ENCODE peak calls at places on chromosomes 3 and 15, in six cellular contexts. I is HepG2, F is GM12878, R is K562, S is SK-N-SH, D is H1. P is an unnamed sample.

GRCh38 chr3:119323401-119324107 is 29.4 kb downstream of the ARHGAP31 start:
- DNase-seq in I (no peak), F (no peak), R (no peak), S (no peak), D (no peak), P (no peak)

GRCh38 chr15:64780600-64781156 is 5.3 kb upstream of the RBPMS2 start:
- DNase-seq in I (no peak), F (no peak), R (no peak), S (no peak), D (no peak), P (no peak)

GRCh38 chr3:11581237-11582122 is 62.2 kb downstream of the VGLL4 start:
- DNase-seq in I (no peak), F (no peak), R (no peak), S (no peak), D (no peak), P (no peak)

GRCh38 chr3:102129774-102130608 is 280.7 kb downstream of the NFKBIZ start:
- DNase-seq in I (no peak), F (no peak), R (no peak), S (no peak), D (no peak), P (no peak)

GRCh38 chr3:11459147-11459837 is 184.4 kb downstream of the VGLL4 start:
- DNase-seq in I (no peak), F (no peak), R (no peak), S (no peak), D (no peak), P (no peak)

GRCh38 chr15:35545825-35546580 is at the start of gene DPH6:
- DNase-seq in I (peak), F (peak), R (peak), S (peak), D (no peak), P (peak)

GRCh38 chr3:170740726-170741591 is 129.0 kb downstream of the RPL22L1 start:
- DNase-seq in I (no peak), F (no peak), R (no peak), S (no peak), D (no peak), P (no peak)

GRCh38 chr3:77232557-77232956 is 192.7 kb downstream of the ROBO2 start:
- DNase-seq in I (no peak), F (no peak), R (no peak), S (no peak), D (no peak), P (no peak)

GRCh38 chr3:114899186-114899931 is 247.7 kb downstream of the ZBTB20 start:
- DNase-seq in I (peak), F (no peak), R (no peak), S (no peak), D (no peak), P (no peak)

GRCh38 chr15:65132841-65133549 is 613 bp downstream of the PDCD7 start:
- DNase-seq in I (peak), F (no peak), R (peak), S (peak), D (no peak), P (peak)

GRCh38 chr3:122183893-122184590 is 574 bp downstream of the CASR start:
- DNase-seq in I (no peak), F (no peak), R (no peak), S (peak), D (peak), P (no peak)

GRCh38 chr3:82133070-82133606 is 371.7 kb upstream of the GBE1 start:
- DNase-seq in I (peak), F (peak), R (peak), S (peak), D (peak), P (peak)

GRCh38 chr15:32120577-32121465 is 90.5 kb downstream of the CHRNA7 start:
- DNase-seq in I (no peak), F (no peak), R (no peak), S (no peak), D (no peak), P (no peak)

GRCh38 chr3:46900007-46900292 is 22.4 kb downstream of the PTH1R start:
- DNase-seq in I (no peak), F (no peak), R (no peak), S (peak), D (no peak), P (no peak)

GRCh38 chr3:175735866-175736265 is 876.7 kb downstream of the NAALADL2 start:
- DNase-seq in I (no peak), F (no peak), R (no peak), S (no peak), D (no peak), P (no peak)

GRCh38 chr3:73046195-73046594 is 15.3 kb upstream of the EBLN2 start:
- DNase-seq in I (peak), F (no peak), R (no peak), S (no peak), D (no peak), P (no peak)

GRCh38 chr3:99111235-99111634 is 209.7 kb upstream of the DCBLD2 start:
- DNase-seq in I (no peak), F (no peak), R (no peak), S (no peak), D (no peak), P (no peak)

GRCh38 chr3:12371525-12372140 is 82.8 kb downstream of the PPARG start:
- DNase-seq in I (no peak), F (no peak), R (no peak), S (peak), D (no peak), P (no peak)

GRCh38 chr3:100072328-100073048 is 41.8 kb downstream of the FILIP1L start:
- DNase-seq in I (no peak), F (no peak), R (no peak), S (no peak), D (no peak), P (peak)

GRCh38 chr3:183714622-183715021 is 17.0 kb downstream of the YEATS2 start:
- DNase-seq in I (no peak), F (no peak), R (no peak), S (no peak), D (no peak), P (no peak)

GRCh38 chr3:69144631-69145244 is 22.3 kb upstream of the LMOD3 start:
- DNase-seq in I (no peak), F (no peak), R (no peak), S (peak), D (peak), P (peak)

GRCh38 chr3:120765830-120766511 is 23.4 kb downstream of the GTF2E1 start:
- DNase-seq in I (peak), F (no peak), R (no peak), S (no peak), D (no peak), P (no peak)

GRCh38 chr3:34955684-34956083 is 683.6 kb upstream of the ARPP21 start:
- DNase-seq in I (no peak), F (no peak), R (no peak), S (no peak), D (no peak), P (no peak)

GRCh38 chr3:94269763-94270162 is 206.9 kb downstream of the NSUN3 start:
- DNase-seq in I (no peak), F (no peak), R (no peak), S (no peak), D (no peak), P (no peak)

GRCh38 chr3:61718565-61718964 is 157.2 kb downstream of the PTPRG start:
- DNase-seq in I (no peak), F (no peak), R (no peak), S (no peak), D (no peak), P (no peak)

GRCh38 chr3:131349946-131350347 is 31.6 kb upstream of the NUDT16 start:
- DNase-seq in I (no peak), F (no peak), R (no peak), S (peak), D (no peak), P (no peak)

GRCh38 chr3:39220551-39221530 is 28.4 kb upstream of the XIRP1 start:
- DNase-seq in I (no peak), F (peak), R (no peak), S (no peak), D (no peak), P (no peak)
- TF ChIP-seq GABPA in I (no peak), F (no peak), R (no peak), S (no peak), D (no peak), P (no peak)

DNA sequence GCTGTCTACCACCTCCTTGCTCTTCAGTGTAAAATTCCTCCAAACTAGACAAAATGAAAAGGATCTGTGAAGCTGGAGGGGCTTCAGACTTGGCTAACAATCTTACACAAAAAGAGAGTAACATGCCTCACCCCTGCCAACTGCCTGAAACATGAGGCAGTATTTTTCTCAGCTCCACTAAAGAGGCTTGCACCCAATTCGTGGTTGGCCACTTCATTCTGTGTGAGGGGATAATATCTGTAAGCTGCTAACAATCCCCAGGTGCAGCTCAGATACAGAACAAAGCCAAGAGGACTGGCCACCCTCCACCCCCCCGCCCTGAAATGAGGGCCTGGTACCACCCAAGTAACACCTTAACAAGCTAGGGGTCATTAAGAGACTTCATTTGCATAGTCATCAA is 2.8 kb downstream of the MB21D2 start:
- DNase-seq in I (no peak), F (no peak), R (no peak), S (no peak), D (no peak), P (no peak)
- H3K4me3 ChIP-seq in I (no peak), F (peak), R (no peak), S (no peak), D (peak), P (no peak)

DNA sequence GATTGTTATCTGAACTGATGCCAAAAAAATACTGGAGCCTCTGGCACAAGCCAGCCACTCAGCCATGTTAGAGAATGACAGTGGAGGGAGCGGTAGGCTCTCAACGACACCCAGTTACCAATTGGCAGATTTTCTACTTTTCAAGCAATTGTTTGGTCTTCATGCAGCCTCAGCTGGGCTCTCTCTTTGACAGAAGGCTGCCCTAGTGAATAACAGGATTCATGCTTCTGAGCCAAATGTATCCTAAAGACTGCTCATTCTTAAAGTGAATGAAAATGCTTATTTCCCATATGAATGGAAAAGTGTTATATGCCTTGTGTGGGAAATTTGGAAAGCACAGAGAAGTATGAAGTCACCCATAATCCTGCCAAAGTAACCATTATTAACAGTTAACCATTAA is 261.2 kb upstream of the TRIM42 start:
- DNase-seq in I (no peak), F (no peak), R (no peak), S (no peak), D (no peak), P (no peak)
- H3K27ac ChIP-seq in I (no peak), F (no peak), R (no peak), S (no peak), D (no peak), P (no peak)

DNA sequence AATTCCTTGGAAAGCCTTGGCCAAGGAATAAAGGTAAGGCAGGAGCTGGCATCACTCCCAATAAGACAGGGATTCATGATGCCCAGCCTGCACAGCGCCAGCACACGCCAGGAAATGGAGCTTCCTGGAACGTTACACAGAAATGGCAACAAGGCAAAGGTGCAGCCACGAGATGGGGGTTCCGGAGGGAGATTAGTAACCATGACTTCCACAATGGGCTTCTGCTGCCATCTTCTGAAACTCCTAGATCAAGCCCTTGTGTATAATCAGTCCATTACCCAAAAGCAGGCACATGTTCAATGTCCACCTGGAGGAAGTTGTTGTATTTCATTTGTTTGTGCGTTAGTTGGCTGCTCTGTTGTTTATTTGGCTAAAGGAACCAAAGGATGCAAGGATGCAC is 131.2 kb upstream of the TRIM42 start:
- DNase-seq in I (no peak), F (no peak), R (no peak), S (no peak), D (no peak), P (no peak)
- TF ChIP-seq GABPA in I (no peak), F (no peak), R (no peak), S (no peak), D (no peak), P (no peak)

GRCh38 chr3:116444819-116445290 is 432 bp downstream of the LSAMP start:
- DNase-seq in I (no peak), F (no peak), R (no peak), S (peak), D (no peak), P (no peak)
- H3K4me3 ChIP-seq in I (no peak), F (no peak), R (no peak), S (peak), D (peak), P (no peak)